ENCODE peak calls at places on chromosomes 1 and 21, in seven cellular contexts. G is heart left ventricle, B is left lung, U is cardiac muscle cell, V is OCI-LY7, A is fibroblast of lung, K is thoracic aorta. S is an unnamed sample.
A peak's percentile ranks its signal among the peaks of the same experiment; 100 is the strongest.

GRCh38 chr1:101463195-101463594 is 226.4 kb downstream of the S1PR1 start:
- DNase-seq in V (no peak), A (no peak), G (no peak), U (no peak), K (no peak), B (no peak), S (no peak)

GRCh38 chr1:109935451-109935900 is 24.8 kb downstream of the CSF1 start:
- DNase-seq in U (no peak), G (no peak), K (no peak), A (no peak), V (no peak), B (no peak), S (no peak)

GRCh38 chr1:12052008-12052573 is 11.0 kb upstream of the TNFRSF8 start:
- DNase-seq in V (no peak), U (peak; percentile 89), K (peak; percentile 38), A (peak; percentile 85), B (no peak), G (peak; percentile 71), S (peak; percentile 84)

GRCh38 chr1:209790286-209791193 is 6.2 kb upstream of the C1orf74 start:
- DNase-seq in G (no peak), V (no peak), A (no peak), U (no peak), B (no peak), K (no peak), S (no peak)

GRCh38 chr1:97114842-97115241 is 393.3 kb downstream of the PTBP2 start:
- DNase-seq in A (no peak), G (no peak), K (no peak), U (no peak), V (no peak), B (no peak), S (no peak)

GRCh38 chr1:1438531-1439381 is 3.3 kb downstream of the VWA1 start:
- DNase-seq in B (peak; percentile 75), A (no peak), K (no peak), U (no peak), V (no peak), G (no peak), S (no peak)

GRCh38 chr1:153921803-153922075 is 1.0 kb downstream of the GATAD2B start:
- DNase-seq in V (peak; percentile 32), B (no peak), K (no peak), A (no peak), U (no peak), G (no peak), S (peak; percentile 13)

GRCh38 chr1:54777431-54777830 is 13.1 kb upstream of the PARS2 start:
- DNase-seq in B (no peak), G (no peak), U (no peak), V (no peak), K (no peak), A (no peak), S (no peak)

GRCh38 chr1:156276966-156277381 is 5.7 kb downstream of the SMG5 start:
- DNase-seq in K (no peak), G (no peak), A (no peak), U (peak; percentile 68), V (no peak), B (no peak), S (peak; percentile 58)
- H3K36me3 ChIP-seq in K (peaks cover 59% of the 10 kb centered on the region), G (peaks cover 78% of the 10 kb centered on the region), A (peaks cover 11% of the 10 kb centered on the region), U (peaks cover 56% of the 10 kb centered on the region), V (peaks cover 85% of the 10 kb centered on the region), B (no peaks in the 10 kb centered on the region), S (peaks cover 36% of the 10 kb centered on the region)

GRCh38 chr1:85344256-85344694 is 67.8 kb upstream of the BCL10 start:
- DNase-seq in V (peak; percentile 4), A (peak; percentile 47), B (peak; percentile 73), G (no peak), U (peak; percentile 67), K (no peak), S (peak; percentile 25)
- TF ChIP-seq CTCF in V (peak; percentile 45), A (peak; percentile 67), B (peak; percentile 46), G (peak; percentile 53), U (peak; percentile 76), K (peak; percentile 16), S (peak; percentile 70)

DNA sequence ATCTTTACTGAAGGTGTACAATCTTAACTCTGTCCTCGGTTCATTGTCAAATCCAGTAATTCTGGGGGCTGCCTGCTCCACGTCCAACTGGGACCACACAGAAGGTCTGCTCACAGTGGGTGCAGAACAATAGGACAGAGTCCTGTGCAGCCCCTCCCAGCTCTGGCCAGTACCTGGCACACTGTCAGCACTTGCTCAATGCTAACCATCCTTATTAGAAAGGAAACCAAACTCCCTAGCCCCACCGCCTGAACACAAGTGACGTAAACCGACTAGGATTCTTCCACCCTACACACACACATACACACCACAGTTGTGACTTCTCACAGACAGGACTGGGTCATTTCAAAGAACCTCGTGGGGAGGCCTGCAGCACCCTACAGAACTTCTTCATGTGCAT is 5.2 kb downstream of the BCAR3 start:
- DNase-seq in G (peak; percentile 61), U (peak; percentile 89), A (peak; percentile 42), B (no peak), V (no peak), K (no peak), S (no peak)
- H3K4me3 ChIP-seq in G (no peak overlapping the region), U (no peak overlapping the region), A (no peak overlapping the region), B (no peak overlapping the region), V (no peak overlapping the region), K (no peak overlapping the region), S (no peak overlapping the region)

DNA sequence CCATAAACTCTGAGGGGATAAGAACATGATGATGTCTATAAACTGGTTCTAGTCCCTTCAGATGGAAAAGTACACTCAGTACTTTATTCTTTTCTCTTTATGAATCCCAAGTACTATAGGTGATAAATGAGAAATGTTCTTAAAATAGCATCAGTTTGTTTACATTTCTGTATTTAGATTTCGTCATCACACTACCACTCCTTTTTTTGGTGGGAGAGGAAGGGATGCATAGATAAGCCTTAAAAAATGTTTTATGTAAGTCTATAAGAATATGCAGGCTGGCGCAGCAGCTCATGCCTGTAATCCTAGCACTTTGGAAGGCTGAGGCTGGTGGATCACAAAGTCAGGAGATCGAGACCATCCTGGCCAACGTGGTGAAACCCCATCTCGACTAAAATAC is 144.8 kb downstream of the USP25 start:
- DNase-seq in A (peak; percentile 69), U (no peak), G (no peak), B (no peak), V (no peak), K (no peak), S (peak; percentile 64)
- H3K36me3 ChIP-seq in A (no peaks in the 10 kb centered on the region), U (peaks cover 69% of the 10 kb centered on the region), G (peaks cover 91% of the 10 kb centered on the region), B (no peaks in the 10 kb centered on the region), V (peaks cover 32% of the 10 kb centered on the region), K (peaks cover 16% of the 10 kb centered on the region), S (peaks cover 1% of the 10 kb centered on the region)

GRCh38 chr1:224615861-224616760 is at the start of gene CNIH3:
- DNase-seq in V (no peak), A (peak; percentile 83), U (peak; percentile 55), B (no peak), K (no peak), G (no peak), S (no peak)
- TF ChIP-seq CTCF in V (no peak), A (no peak), U (no peak), B (no peak), K (no peak), G (no peak), S (no peak)

GRCh38 chr1:6519491-6519934 is 28.0 kb upstream of the PLEKHG5 start:
- DNase-seq in A (no peak), B (peak; percentile 43), U (no peak), V (no peak), G (no peak), K (no peak), S (no peak)
- H3K4me3 ChIP-seq in A (no peak overlapping the region), B (no peak overlapping the region), U (no peak overlapping the region), V (no peak overlapping the region), G (no peak overlapping the region), K (no peak overlapping the region), S (no peak overlapping the region)

GRCh38 chr1:19234224-19234623 is 17.1 kb downstream of the EMC1 start:
- DNase-seq in B (no peak), A (no peak), U (no peak), K (no peak), G (no peak), V (no peak), S (no peak)

GRCh38 chr1:19229828-19230325 is 19.8 kb upstream of the UBR4 start:
- DNase-seq in V (no peak), K (no peak), B (no peak), U (no peak), A (no peak), G (no peak), S (no peak)

GRCh38 chr1:19229229-19229628 is 19.2 kb upstream of the UBR4 start:
- DNase-seq in U (no peak), G (no peak), V (no peak), A (no peak), K (no peak), B (no peak), S (no peak)

GRCh38 chr1:19232526-19232851 is 18.8 kb downstream of the EMC1 start:
- DNase-seq in U (peak; percentile 38), B (no peak), A (peak; percentile 76), K (no peak), V (no peak), G (peak; percentile 44), S (no peak)
- H3K36me3 ChIP-seq in U (peaks cover 56% of the 10 kb centered on the region), B (no peaks in the 10 kb centered on the region), A (peaks cover 14% of the 10 kb centered on the region), K (peaks cover 65% of the 10 kb centered on the region), V (peaks cover 91% of the 10 kb centered on the region), G (peaks cover 98% of the 10 kb centered on the region), S (peaks cover 32% of the 10 kb centered on the region)

DNA sequence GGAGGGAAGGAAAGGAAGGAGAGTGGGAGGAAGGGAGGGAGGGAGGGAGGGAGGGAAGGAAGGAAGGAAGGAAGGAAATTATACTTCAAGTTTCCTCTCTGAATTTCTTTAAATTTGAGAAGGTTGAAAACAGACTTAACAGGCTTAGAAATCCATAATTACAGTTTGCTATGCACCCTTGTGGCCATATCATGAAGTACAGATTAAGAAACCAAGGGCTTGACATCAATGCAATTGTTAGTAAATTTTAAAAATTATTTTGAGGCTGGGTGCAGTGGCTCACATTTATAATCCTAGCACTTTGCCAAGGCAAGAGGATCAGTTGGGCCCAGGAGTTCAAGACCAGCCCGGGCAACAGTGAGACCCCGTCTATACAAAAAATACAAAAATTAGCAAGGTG is 14.4 kb downstream of the ANP32E start:
- DNase-seq in B (no peak), A (peak; percentile 57), K (no peak), U (peak; percentile 50), V (peak; percentile 38), G (no peak), S (peak; percentile 16)
- TF ChIP-seq CTCF in B (peak; percentile 33), A (peak; percentile 62), K (peak; percentile 53), U (peak; percentile 52), V (peak; percentile 67), G (peak; percentile 29), S (peak; percentile 32)

DNA sequence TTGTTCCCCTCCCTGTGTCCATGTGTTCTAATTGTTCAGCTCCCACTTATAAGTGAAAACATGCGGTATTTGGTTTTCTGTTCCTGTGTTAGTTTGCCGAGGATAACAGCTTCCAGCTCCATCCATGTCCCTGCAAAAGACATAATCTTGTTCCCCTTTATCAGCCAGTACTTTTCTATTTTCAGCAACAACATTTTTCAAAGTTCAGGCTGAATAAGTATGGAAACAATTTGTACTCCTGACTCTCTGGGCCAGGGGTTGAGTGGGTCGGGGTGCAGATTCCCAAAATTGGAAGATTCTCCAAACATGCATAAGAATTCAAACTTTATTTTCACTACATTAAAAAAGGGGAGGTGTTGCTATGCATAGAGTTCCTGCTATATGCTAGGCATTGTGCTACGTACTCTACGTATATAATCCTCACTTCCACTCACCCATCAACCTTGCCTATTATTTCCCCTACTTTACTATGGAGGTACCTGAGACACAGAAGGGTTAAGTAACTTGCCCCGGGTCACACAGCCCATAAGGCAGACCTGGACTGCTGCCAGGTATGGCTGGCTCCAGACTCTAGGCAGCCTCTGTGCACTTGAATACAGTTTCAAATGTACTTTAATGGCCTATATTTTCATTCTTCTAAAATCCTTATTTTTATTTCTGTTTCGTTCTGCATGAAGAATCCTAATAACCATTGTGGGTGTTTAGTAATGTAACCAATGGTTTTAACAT is 117.1 kb upstream of the C8B start:
- DNase-seq in B (no peak), A (no peak), V (no peak), G (no peak), U (no peak), K (no peak), S (no peak)
- H3K4me3 ChIP-seq in B (no peak overlapping the region), A (no peak overlapping the region), V (no peak overlapping the region), G (no peak overlapping the region), U (no peak overlapping the region), K (no peak overlapping the region), S (no peak overlapping the region)